ENCODE peak calls at places on chromosomes 11 and 22, in five cellular contexts. S is sigmoid colon, X is lower leg skin, H is Peyer's patch, U is adrenal gland. Z is an unnamed sample.
A peak's percentile ranks its signal among the peaks of the same experiment; 100 is the strongest.

GRCh38 chr11:3073029-3073435 is 15.8 kb upstream of the CARS1 start:
- DNase-seq in S (no peak), X (no peak), H (no peak), U (no peak), Z (no peak)

GRCh38 chr11:81570669-81571068 is 1163.0 kb downstream of the FAM181B start:
- DNase-seq in U (no peak), H (no peak), S (no peak), X (no peak), Z (no peak)

GRCh38 chr11:16820324-16821092 is 82.1 kb downstream of the C11orf58 start:
- DNase-seq in H (peak; percentile 89), X (peak; percentile 92), S (peak; percentile 83), U (peak; percentile 89), Z (peak; percentile 54)

GRCh38 chr11:61682093-61682732 is 2.0 kb downstream of the DAGLA start:
- DNase-seq in S (peak; percentile 81), U (peak; percentile 32), H (peak; percentile 69), X (no peak), Z (no peak)

GRCh38 chr22:27715078-27715477 is 86.5 kb downstream of the MN1 start:
- DNase-seq in X (no peak), S (no peak), U (peak; percentile 8), H (no peak), Z (no peak)

GRCh38 chr11:109435121-109435742 is 13.2 kb downstream of the C11orf87 start:
- DNase-seq in X (no peak), U (no peak), H (no peak), S (no peak), Z (no peak)

GRCh38 chr11:78742430-78742829 is 167.8 kb upstream of the NARS2 start:
- DNase-seq in X (peak; percentile 87), U (peak; percentile 2), H (peak; percentile 81), S (no peak), Z (no peak)

GRCh38 chr11:121291896-121292502 is 572 bp upstream of the SC5D start:
- DNase-seq in X (no peak), H (no peak), U (peak; percentile 16), S (no peak), Z (no peak)

GRCh38 chr11:89736566-89736965 is 26.5 kb downstream of the TRIM77 start:
- DNase-seq in X (no peak), S (no peak), H (no peak), U (no peak), Z (no peak)

GRCh38 chr11:7577883-7578242 is 64.1 kb downstream of the PPFIBP2 start:
- DNase-seq in X (no peak), S (no peak), H (no peak), U (no peak), Z (no peak)

GRCh38 chr11:114075343-114075610 is 15.8 kb downstream of the ZBTB16 start:
- DNase-seq in S (peak; percentile 64), U (no peak), X (peak; percentile 72), H (no peak), Z (no peak)

GRCh38 chr11:69996451-69996850 is 81.7 kb upstream of the ANO1 start:
- DNase-seq in U (no peak), X (no peak), S (no peak), H (no peak), Z (no peak)

GRCh38 chr22:19845369-19845722 is 9.3 kb downstream of the GNB1L start:
- DNase-seq in S (no peak), U (no peak), X (no peak), H (no peak), Z (no peak)

GRCh38 chr11:75737314-75737713 is 19.7 kb downstream of the MOGAT2 start:
- DNase-seq in X (no peak), U (no peak), S (no peak), H (no peak), Z (no peak)

GRCh38 chr11:102485095-102485722 is 32.6 kb upstream of the TMEM123 start:
- DNase-seq in S (no peak), X (no peak), H (no peak), U (no peak), Z (no peak)

DNA sequence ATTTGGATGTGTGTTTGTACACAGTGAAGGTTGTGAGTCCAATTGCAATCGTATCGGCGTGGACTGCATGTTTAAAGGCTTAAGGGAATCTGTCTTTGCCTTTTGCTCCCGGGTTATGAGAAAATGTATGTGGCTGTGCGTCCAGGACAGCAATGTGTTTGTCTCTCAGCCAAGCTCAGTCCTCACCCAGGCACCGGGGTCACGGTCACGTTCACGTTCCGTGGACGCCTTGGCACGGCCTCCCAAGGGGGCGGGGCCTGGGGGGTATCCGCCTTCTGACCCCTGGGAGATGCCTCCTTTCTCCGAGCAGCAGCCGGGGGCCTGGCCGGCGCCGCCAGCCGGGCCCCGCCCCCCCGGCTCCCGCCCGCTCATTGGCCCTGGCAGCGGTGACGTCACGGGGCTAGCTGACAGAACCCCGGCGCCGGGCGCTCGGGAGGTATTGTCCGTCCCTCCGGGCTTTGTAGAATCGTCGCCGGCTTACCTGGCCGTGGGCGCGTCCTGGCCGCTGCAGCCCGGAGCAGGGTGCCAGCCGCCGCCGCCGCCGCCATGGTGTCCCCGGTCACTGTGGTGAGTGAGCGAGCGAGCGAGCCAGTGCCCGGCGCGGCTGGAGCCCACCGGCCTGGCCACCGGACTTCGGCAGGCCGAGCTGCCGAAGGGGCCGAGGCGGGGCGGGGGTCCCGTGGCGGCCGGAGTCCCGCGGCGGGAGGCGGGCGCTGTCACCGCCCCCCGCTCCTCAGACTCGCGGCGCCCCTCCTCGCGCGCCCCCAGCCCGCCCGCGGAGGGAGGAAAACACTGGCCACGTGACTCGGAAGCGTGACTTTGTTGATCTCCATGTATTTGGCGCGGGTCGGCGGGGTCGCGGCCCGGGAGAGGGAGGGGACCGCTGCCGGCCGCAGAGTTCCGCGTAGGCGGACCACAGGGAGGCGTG is at the start of gene TMEM86A:
- DNase-seq in S (peak; percentile 97), U (peak; percentile 97), X (peak; percentile 98), H (peak; percentile 98), Z (peak; percentile 93)
- TF ChIP-seq POLR2A in S (peak; percentile 43), U (peak; percentile 85), X (peak; percentile 67), H (peak; percentile 42), Z (peak; percentile 92)

GRCh38 chr11:68122936-68123539 is 1.9 kb upstream of the CHKA start:
- DNase-seq in S (no peak), U (peak; percentile 48), X (no peak), H (no peak), Z (no peak)

GRCh38 chr11:68118753-68119448 is 2.3 kb downstream of the CHKA start:
- DNase-seq in H (no peak), S (peak; percentile 60), U (peak; percentile 70), X (peak; percentile 65), Z (no peak)

GRCh38 chr11:68120212-68121066 is 749 bp downstream of the CHKA start:
- DNase-seq in H (peak; percentile 76), U (peak; percentile 78), X (peak; percentile 91), S (peak; percentile 83), Z (peak; percentile 46)

GRCh38 chr11:68117896-68118470 is 3.2 kb downstream of the CHKA start:
- DNase-seq in S (peak; percentile 48), X (peak; percentile 42), H (no peak), U (no peak), Z (no peak)

GRCh38 chr11:68121067-68121899 is at the start of gene CHKA:
- DNase-seq in H (peak; percentile 96), U (peak; percentile 96), S (peak; percentile 97), X (peak; percentile 98), Z (peak; percentile 90)
- TF ChIP-seq CTCF in H (no peak), U (no peak), S (no peak), X (no peak), Z (no peak)

GRCh38 chr11:504053-504993 is 2.7 kb downstream of the RNH1 start:
- DNase-seq in U (peak; percentile 65), H (no peak), X (peak; percentile 95), S (no peak), Z (peak; percentile 51)

GRCh38 chr11:504994-505344 is 2.1 kb downstream of the RNH1 start:
- DNase-seq in S (no peak), X (peak; percentile 82), H (no peak), U (no peak), Z (no peak)

GRCh38 chr11:507727-508515 is 879 bp upstream of the RNH1 start:
- DNase-seq in U (no peak), H (no peak), X (no peak), S (no peak), Z (peak; percentile 19)

GRCh38 chr11:506950-507726 is at the start of gene RNH1:
- DNase-seq in H (peak; percentile 99), S (peak; percentile 99), X (peak; percentile 100), U (peak; percentile 98), Z (peak; percentile 99)

DNA sequence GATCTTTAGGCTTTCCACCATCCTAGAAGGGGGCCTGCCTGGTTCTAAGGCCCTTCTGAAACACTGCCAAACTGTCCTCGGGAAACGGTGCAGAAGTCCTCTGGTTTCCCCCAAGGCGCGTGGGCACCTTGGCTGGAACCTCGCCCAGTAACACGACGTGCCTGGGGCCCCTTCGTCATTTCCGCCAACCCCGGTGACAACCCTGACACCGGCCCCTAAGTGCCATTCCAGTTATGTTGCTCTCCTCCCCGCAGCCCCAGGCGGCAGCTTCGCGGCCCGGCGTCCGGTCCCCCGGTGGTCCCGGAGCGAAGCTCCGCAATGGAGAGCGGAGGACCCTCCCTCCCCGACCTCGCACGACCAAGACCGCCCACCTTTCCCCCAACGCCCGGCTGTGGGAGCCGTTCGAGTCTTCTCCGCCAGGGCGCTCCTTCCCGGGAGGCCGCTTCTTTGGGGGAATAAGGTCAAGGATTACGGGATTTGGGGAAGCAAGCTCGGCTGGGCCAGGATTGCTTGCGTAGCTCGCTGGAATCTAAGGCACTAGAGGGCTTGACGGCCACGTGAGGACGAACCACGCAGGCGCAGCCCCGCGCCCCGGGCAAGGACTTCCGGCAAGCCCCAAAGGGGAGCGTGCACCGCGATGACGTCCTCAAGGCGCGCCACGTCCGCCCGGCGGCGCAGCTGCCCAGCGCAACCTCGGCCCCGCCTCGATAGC is 648 bp downstream of the RNH1 start:
- DNase-seq in X (peak; percentile 100), U (peak; percentile 98), H (peak; percentile 98), S (peak; percentile 99), Z (peak; percentile 99)
- TF ChIP-seq POLR2A in X (peak; percentile 20), U (peak; percentile 90), H (peak; percentile 42), S (peak; percentile 59), Z (peak; percentile 48)

DNA sequence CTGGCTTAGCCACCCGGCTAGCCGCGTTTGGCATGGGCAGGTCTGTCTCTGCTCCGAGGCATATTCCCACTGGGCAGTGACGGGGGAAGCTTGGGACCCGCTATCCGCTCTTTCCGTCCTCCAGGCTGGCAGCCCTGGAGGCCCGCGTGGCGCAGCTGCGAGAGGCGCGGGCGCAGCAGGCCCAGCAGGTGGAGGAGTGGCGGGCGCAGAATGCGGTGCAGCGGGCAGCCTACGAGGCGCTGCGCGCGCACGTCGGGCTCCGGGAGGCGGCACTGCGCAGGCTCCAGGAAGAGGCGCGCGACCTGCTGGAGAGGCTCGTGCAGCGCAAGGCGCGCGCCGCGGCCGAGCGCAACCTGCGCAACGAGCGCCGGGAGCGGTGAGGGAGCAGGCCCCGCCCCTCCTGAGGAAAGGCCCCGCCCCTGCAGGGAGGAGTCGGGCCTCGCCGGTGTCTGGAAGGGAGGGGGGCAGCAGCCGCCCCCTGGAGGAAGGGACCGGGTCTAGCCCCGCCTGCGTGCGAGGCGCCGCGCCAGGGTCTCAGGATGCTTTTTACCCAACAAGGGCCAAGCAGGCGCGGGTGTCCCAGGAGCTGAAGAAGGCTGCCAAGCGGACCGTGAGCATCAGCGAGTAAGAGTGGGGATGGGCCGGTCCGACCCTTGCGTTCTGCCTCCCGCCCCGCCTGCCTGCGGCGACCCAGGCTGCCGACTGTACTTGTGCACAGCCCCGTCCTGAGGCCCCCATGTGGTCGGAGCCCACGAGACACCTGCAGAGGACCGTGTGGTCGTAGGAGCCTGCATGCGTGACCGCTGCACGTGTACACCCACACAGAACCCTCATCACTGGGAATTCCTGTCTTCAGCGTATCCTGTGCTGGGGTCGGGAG is 7.9 kb downstream of the ATG16L2 start:
- DNase-seq in H (peak; percentile 94), U (peak; percentile 94), S (peak; percentile 94), X (peak; percentile 96), Z (peak; percentile 87)
- TF ChIP-seq CTCF in H (peak; percentile 65), U (no peak), S (peak; percentile 24), X (no peak), Z (peak; percentile 28)

Z was measured in uterus.